ENCODE peak calls at places on chromosome 9, in nine cellular contexts. One of them, this sample, is unnamed.

GRCh38 chr9:136249881-136250559 is 4.4 kb upstream of the QSOX2 start:
- DNase-seq in PC-9: no peak
- DNase-seq in DND-41: no peak
- DNase-seq in adrenal gland: peak; percentile 60
- DNase-seq in psoas muscle: no peak
- DNase-seq in neural progenitor cell: no peak
- DNase-seq in HFFc6: no peak
- DNase-seq in B cell: no peak
- DNase-seq in spleen: no peak
- DNase-seq in this sample: no peak

GRCh38 chr9:136964171-136964689 is 12.2 kb downstream of the LCN12 start:
- DNase-seq in PC-9: peak; percentile 68
- DNase-seq in DND-41: no peak
- DNase-seq in adrenal gland: no peak
- DNase-seq in psoas muscle: no peak
- DNase-seq in neural progenitor cell: no peak
- DNase-seq in HFFc6: no peak
- DNase-seq in B cell: no peak
- DNase-seq in spleen: no peak
- DNase-seq in this sample: no peak

GRCh38 chr9:134099123-134099761 is 31.4 kb upstream of the BRD3 start:
- DNase-seq in PC-9: peak; percentile 66
- DNase-seq in DND-41: peak; percentile 54
- DNase-seq in adrenal gland: peak; percentile 74
- DNase-seq in psoas muscle: no peak
- DNase-seq in neural progenitor cell: peak; percentile 29
- DNase-seq in HFFc6: peak; percentile 3
- DNase-seq in B cell: peak; percentile 76
- DNase-seq in spleen: no peak
- DNase-seq in this sample: peak; percentile 67

GRCh38 chr9:124688238-124688904 is 82.7 kb downstream of the NR6A1 start:
- DNase-seq in PC-9: no peak
- DNase-seq in DND-41: no peak
- DNase-seq in adrenal gland: no peak
- DNase-seq in psoas muscle: no peak
- DNase-seq in neural progenitor cell: no peak
- DNase-seq in HFFc6: no peak
- DNase-seq in B cell: no peak
- DNase-seq in spleen: no peak
- DNase-seq in this sample: no peak

GRCh38 chr9:134301387-134302129 is 24.7 kb upstream of the RXRA start:
- DNase-seq in PC-9: no peak
- DNase-seq in DND-41: no peak
- DNase-seq in adrenal gland: no peak
- DNase-seq in psoas muscle: peak; percentile 4
- DNase-seq in neural progenitor cell: no peak
- DNase-seq in HFFc6: no peak
- DNase-seq in B cell: no peak
- DNase-seq in spleen: peak; percentile 64
- DNase-seq in this sample: no peak

GRCh38 chr9:14768561-14769234 is 46.2 kb upstream of the CER1 start:
- DNase-seq in PC-9: peak; percentile 2
- DNase-seq in DND-41: peak; percentile 7
- DNase-seq in adrenal gland: peak; percentile 57
- DNase-seq in psoas muscle: no peak
- DNase-seq in neural progenitor cell: peak; percentile 72
- DNase-seq in HFFc6: peak; percentile 52
- DNase-seq in B cell: peak; percentile 13
- DNase-seq in spleen: no peak
- DNase-seq in this sample: peak; percentile 52

GRCh38 chr9:35940474-35941467 is 17.2 kb downstream of the OR2S2 start:
- DNase-seq in PC-9: no peak
- DNase-seq in DND-41: peak; percentile 87
- DNase-seq in adrenal gland: no peak
- DNase-seq in psoas muscle: no peak
- DNase-seq in neural progenitor cell: no peak
- DNase-seq in HFFc6: no peak
- DNase-seq in B cell: no peak
- DNase-seq in spleen: no peak
- DNase-seq in this sample: peak; percentile 66

GRCh38 chr9:93665566-93666278 is 89.3 kb downstream of the PHF2 start:
- DNase-seq in PC-9: no peak
- DNase-seq in DND-41: no peak
- DNase-seq in adrenal gland: peak; percentile 37
- DNase-seq in psoas muscle: no peak
- DNase-seq in neural progenitor cell: no peak
- DNase-seq in HFFc6: no peak
- DNase-seq in B cell: no peak
- DNase-seq in spleen: peak; percentile 71
- DNase-seq in this sample: no peak

GRCh38 chr9:93651521-93651950 is 75.2 kb downstream of the PHF2 start:
- DNase-seq in PC-9: no peak
- DNase-seq in DND-41: no peak
- DNase-seq in adrenal gland: peak; percentile 25
- DNase-seq in psoas muscle: no peak
- DNase-seq in neural progenitor cell: no peak
- DNase-seq in HFFc6: no peak
- DNase-seq in B cell: no peak
- DNase-seq in spleen: no peak
- DNase-seq in this sample: no peak

GRCh38 chr9:111644195-111644772 is 13.2 kb downstream of the DNAJC25 start:
- DNase-seq in PC-9: no peak
- DNase-seq in DND-41: no peak
- DNase-seq in adrenal gland: no peak
- DNase-seq in psoas muscle: no peak
- DNase-seq in neural progenitor cell: no peak
- DNase-seq in HFFc6: no peak
- DNase-seq in B cell: no peak
- DNase-seq in spleen: no peak
- DNase-seq in this sample: no peak

GRCh38 chr9:128635266-128636023 is 21.2 kb downstream of the DYNC2I2 start:
- DNase-seq in PC-9: peak; percentile 100
- DNase-seq in DND-41: no peak
- DNase-seq in adrenal gland: peak; percentile 97
- DNase-seq in psoas muscle: peak; percentile 90
- DNase-seq in neural progenitor cell: peak; percentile 66
- DNase-seq in HFFc6: peak; percentile 96
- DNase-seq in B cell: no peak
- DNase-seq in spleen: peak; percentile 85
- DNase-seq in this sample: no peak
- TF ChIP-seq CTCF in PC-9: peak; percentile 92
- TF ChIP-seq CTCF in DND-41: peak; percentile 38
- TF ChIP-seq CTCF in adrenal gland: peak; percentile 68
- TF ChIP-seq CTCF in psoas muscle: peak; percentile 48
- TF ChIP-seq CTCF in neural progenitor cell: peak; percentile 56
- TF ChIP-seq CTCF in HFFc6: peak; percentile 98
- TF ChIP-seq CTCF in B cell: no peak
- TF ChIP-seq CTCF in spleen: peak; percentile 22
- TF ChIP-seq CTCF in this sample: peak; percentile 62

GRCh38 chr9:129036241-129036922 is at the start of gene MIGA2:
- DNase-seq in PC-9: peak; percentile 98
- DNase-seq in DND-41: peak; percentile 98
- DNase-seq in adrenal gland: peak; percentile 100
- DNase-seq in psoas muscle: peak; percentile 97
- DNase-seq in neural progenitor cell: peak; percentile 100
- DNase-seq in HFFc6: peak; percentile 98
- DNase-seq in B cell: peak; percentile 97
- DNase-seq in spleen: peak; percentile 98
- DNase-seq in this sample: peak; percentile 99
- TF ChIP-seq CTCF in PC-9: no peak
- TF ChIP-seq CTCF in DND-41: no peak
- TF ChIP-seq CTCF in adrenal gland: no peak
- TF ChIP-seq CTCF in psoas muscle: no peak
- TF ChIP-seq CTCF in neural progenitor cell: no peak
- TF ChIP-seq CTCF in HFFc6: no peak
- TF ChIP-seq CTCF in B cell: no peak
- TF ChIP-seq CTCF in spleen: no peak
- TF ChIP-seq CTCF in this sample: no peak

DNA sequence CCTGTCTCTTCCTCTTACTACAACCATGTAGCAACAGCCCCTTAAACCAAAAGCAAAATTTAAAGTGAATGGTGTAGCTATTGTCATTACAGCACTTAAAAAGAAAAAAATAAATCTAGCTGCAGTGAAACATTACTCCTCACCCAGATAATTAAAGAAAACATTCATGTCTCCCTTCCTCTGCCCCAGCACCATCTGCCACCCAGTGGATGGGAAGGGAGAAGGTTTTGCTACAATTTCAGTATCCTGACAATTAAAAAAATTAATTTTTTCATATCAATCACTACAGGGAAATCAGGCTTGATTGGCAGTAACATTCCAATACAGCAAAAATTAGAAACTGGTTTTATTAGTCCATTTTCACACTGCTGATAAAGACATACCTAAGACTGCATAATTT is 147.4 kb upstream of the PUM3 start:
- DNase-seq in PC-9: no peak
- DNase-seq in DND-41: no peak
- DNase-seq in adrenal gland: no peak
- DNase-seq in psoas muscle: no peak
- DNase-seq in neural progenitor cell: no peak
- DNase-seq in HFFc6: no peak
- DNase-seq in B cell: no peak
- DNase-seq in spleen: no peak
- DNase-seq in this sample: no peak
- TF ChIP-seq CTCF in PC-9: peak; percentile 25
- TF ChIP-seq CTCF in DND-41: no peak
- TF ChIP-seq CTCF in adrenal gland: peak; percentile 12
- TF ChIP-seq CTCF in psoas muscle: no peak
- TF ChIP-seq CTCF in neural progenitor cell: peak; percentile 24
- TF ChIP-seq CTCF in HFFc6: peak; percentile 39
- TF ChIP-seq CTCF in B cell: no peak
- TF ChIP-seq CTCF in spleen: no peak
- TF ChIP-seq CTCF in this sample: peak; percentile 28

GRCh38 chr9:127979333-127980055 is 1.3 kb downstream of the EEIG1 start:
- DNase-seq in PC-9: peak; percentile 58
- DNase-seq in DND-41: peak; percentile 21
- DNase-seq in adrenal gland: peak; percentile 80
- DNase-seq in psoas muscle: peak; percentile 58
- DNase-seq in neural progenitor cell: peak; percentile 68
- DNase-seq in HFFc6: peak; percentile 57
- DNase-seq in B cell: peak; percentile 53
- DNase-seq in spleen: peak; percentile 87
- DNase-seq in this sample: peak; percentile 84
- TF ChIP-seq CTCF in PC-9: no peak
- TF ChIP-seq CTCF in DND-41: no peak
- TF ChIP-seq CTCF in adrenal gland: no peak
- TF ChIP-seq CTCF in psoas muscle: no peak
- TF ChIP-seq CTCF in neural progenitor cell: peak; percentile 6
- TF ChIP-seq CTCF in HFFc6: no peak
- TF ChIP-seq CTCF in B cell: no peak
- TF ChIP-seq CTCF in spleen: no peak
- TF ChIP-seq CTCF in this sample: no peak

GRCh38 chr9:113818391-113818790 is 57.7 kb upstream of the ZNF618 start:
- DNase-seq in PC-9: no peak
- DNase-seq in DND-41: no peak
- DNase-seq in adrenal gland: no peak
- DNase-seq in psoas muscle: no peak
- DNase-seq in neural progenitor cell: no peak
- DNase-seq in HFFc6: no peak
- DNase-seq in B cell: no peak
- DNase-seq in spleen: no peak
- DNase-seq in this sample: no peak
- TF ChIP-seq CTCF in PC-9: no peak
- TF ChIP-seq CTCF in DND-41: no peak
- TF ChIP-seq CTCF in adrenal gland: no peak
- TF ChIP-seq CTCF in psoas muscle: no peak
- TF ChIP-seq CTCF in neural progenitor cell: no peak
- TF ChIP-seq CTCF in HFFc6: no peak
- TF ChIP-seq CTCF in B cell: no peak
- TF ChIP-seq CTCF in spleen: no peak
- TF ChIP-seq CTCF in this sample: no peak

GRCh38 chr9:4666042-4666699 is at the start of gene SPATA6L:
- DNase-seq in PC-9: peak; percentile 38
- DNase-seq in DND-41: no peak
- DNase-seq in adrenal gland: peak; percentile 86
- DNase-seq in psoas muscle: peak; percentile 69
- DNase-seq in neural progenitor cell: peak; percentile 43
- DNase-seq in HFFc6: peak; percentile 27
- DNase-seq in B cell: peak; percentile 61
- DNase-seq in spleen: peak; percentile 91
- DNase-seq in this sample: no peak
- TF ChIP-seq CTCF in PC-9: no peak
- TF ChIP-seq CTCF in DND-41: no peak
- TF ChIP-seq CTCF in adrenal gland: no peak
- TF ChIP-seq CTCF in psoas muscle: no peak
- TF ChIP-seq CTCF in neural progenitor cell: peak; percentile 27
- TF ChIP-seq CTCF in HFFc6: peak; percentile 35
- TF ChIP-seq CTCF in B cell: no peak
- TF ChIP-seq CTCF in spleen: no peak
- TF ChIP-seq CTCF in this sample: no peak

GRCh38 chr9:77893706-77894105 is 137.9 kb downstream of the GNAQ start:
- DNase-seq in PC-9: no peak
- DNase-seq in DND-41: no peak
- DNase-seq in adrenal gland: no peak
- DNase-seq in psoas muscle: no peak
- DNase-seq in neural progenitor cell: no peak
- DNase-seq in HFFc6: no peak
- DNase-seq in B cell: no peak
- DNase-seq in spleen: no peak
- DNase-seq in this sample: no peak
- TF ChIP-seq CTCF in PC-9: no peak
- TF ChIP-seq CTCF in DND-41: no peak
- TF ChIP-seq CTCF in adrenal gland: no peak
- TF ChIP-seq CTCF in psoas muscle: no peak
- TF ChIP-seq CTCF in neural progenitor cell: no peak
- TF ChIP-seq CTCF in HFFc6: no peak
- TF ChIP-seq CTCF in B cell: no peak
- TF ChIP-seq CTCF in spleen: no peak
- TF ChIP-seq CTCF in this sample: no peak

GRCh38 chr9:12882430-12882829 is 107.6 kb downstream of the LURAP1L start:
- DNase-seq in PC-9: no peak
- DNase-seq in DND-41: no peak
- DNase-seq in adrenal gland: no peak
- DNase-seq in psoas muscle: no peak
- DNase-seq in neural progenitor cell: no peak
- DNase-seq in HFFc6: peak; percentile 11
- DNase-seq in B cell: no peak
- DNase-seq in spleen: no peak
- DNase-seq in this sample: no peak

GRCh38 chr9:12880406-12881016 is 105.7 kb downstream of the LURAP1L start:
- DNase-seq in PC-9: no peak
- DNase-seq in DND-41: no peak
- DNase-seq in adrenal gland: no peak
- DNase-seq in psoas muscle: no peak
- DNase-seq in neural progenitor cell: no peak
- DNase-seq in HFFc6: no peak
- DNase-seq in B cell: no peak
- DNase-seq in spleen: no peak
- DNase-seq in this sample: no peak

GRCh38 chr9:12889402-12890106 is 114.7 kb downstream of the LURAP1L start:
- DNase-seq in PC-9: no peak
- DNase-seq in DND-41: no peak
- DNase-seq in adrenal gland: no peak
- DNase-seq in psoas muscle: no peak
- DNase-seq in neural progenitor cell: no peak
- DNase-seq in HFFc6: no peak
- DNase-seq in B cell: no peak
- DNase-seq in spleen: no peak
- DNase-seq in this sample: no peak

GRCh38 chr9:12884736-12885395 is 110.0 kb downstream of the LURAP1L start:
- DNase-seq in PC-9: no peak
- DNase-seq in DND-41: no peak
- DNase-seq in adrenal gland: no peak
- DNase-seq in psoas muscle: no peak
- DNase-seq in neural progenitor cell: peak; percentile 20
- DNase-seq in HFFc6: peak; percentile 60
- DNase-seq in B cell: no peak
- DNase-seq in spleen: no peak
- DNase-seq in this sample: no peak
- TF ChIP-seq CTCF in PC-9: peak; percentile 49
- TF ChIP-seq CTCF in DND-41: no peak
- TF ChIP-seq CTCF in adrenal gland: peak; percentile 59
- TF ChIP-seq CTCF in psoas muscle: peak; percentile 44
- TF ChIP-seq CTCF in neural progenitor cell: peak; percentile 42
- TF ChIP-seq CTCF in HFFc6: peak; percentile 79
- TF ChIP-seq CTCF in B cell: no peak
- TF ChIP-seq CTCF in spleen: no peak
- TF ChIP-seq CTCF in this sample: no peak

This sample was measured in OCI-LY7.